ENCODE peak calls at places on chromosomes 5 and 9, in six cellular contexts. H is HCT116, Y is cardiac muscle cell, K is HAP-1, I is heart right ventricle, W is H9. R is an unnamed sample.

GRCh38 chr9:8251566-8251965 is 452.0 kb upstream of the DMAC1 start:
- DNase-seq in H (no peak), Y (no peak), K (no peak), I (no peak), W (no peak), R (no peak)

GRCh38 chr5:127867006-127867788 is 164.0 kb downstream of the CCDC192 start:
- DNase-seq in H (no peak), Y (no peak), K (no peak), I (no peak), W (no peak), R (no peak)

GRCh38 chr5:68528877-68529276 is 313.3 kb downstream of the PIK3R1 start:
- DNase-seq in H (no peak), Y (no peak), K (no peak), I (no peak), W (no peak), R (no peak)

GRCh38 chr5:127088226-127088625 is 14.9 kb upstream of the C5orf63 start:
- DNase-seq in H (no peak), Y (peak; percentile 99), K (no peak), I (no peak), W (no peak), R (no peak)

GRCh38 chr5:2530609-2531008 is 220.9 kb downstream of the IRX2 start:
- DNase-seq in H (no peak), Y (no peak), K (no peak), I (no peak), W (no peak), R (no peak)

GRCh38 chr9:116501871-116502270 is 185.2 kb upstream of the TRIM32 start:
- DNase-seq in H (peak; percentile 23), Y (no peak), K (no peak), I (no peak), W (no peak), R (no peak)

GRCh38 chr9:98552306-98552705 is 156.4 kb downstream of the GABBR2 start:
- DNase-seq in H (no peak), Y (no peak), K (no peak), I (no peak), W (no peak), R (no peak)

GRCh38 chr5:85049020-85049419 is 664.3 kb upstream of the EDIL3 start:
- DNase-seq in H (peak; percentile 8), Y (peak; percentile 71), K (peak; percentile 11), I (no peak), W (peak; percentile 50), R (peak; percentile 22)

GRCh38 chr5:144436007-144436406 is 265.3 kb downstream of the KCTD16 start:
- DNase-seq in H (no peak), Y (no peak), K (no peak), I (no peak), W (no peak), R (no peak)

GRCh38 chr5:107388111-107388861 is 282.5 kb downstream of the EFNA5 start:
- DNase-seq in H (no peak), Y (peak; percentile 82), K (peak; percentile 48), I (no peak), W (no peak), R (no peak)

GRCh38 chr5:109345699-109346098 is 64.1 kb downstream of the PJA2 start:
- DNase-seq in H (no peak), Y (no peak), K (no peak), I (no peak), W (no peak), R (no peak)

GRCh38 chr9:116280529-116280928 is 126.9 kb downstream of the PAPPA start:
- DNase-seq in H (no peak), Y (no peak), K (no peak), I (no peak), W (no peak), R (no peak)

GRCh38 chr5:1800470-1801060 is 642 bp upstream of the NDUFS6 start:
- DNase-seq in H (no peak), Y (peak; percentile 24), K (peak; percentile 55), I (no peak), W (no peak), R (no peak)

GRCh38 chr9:134180786-134181647 is 16.7 kb upstream of the RNU6ATAC start:
- DNase-seq in H (no peak), Y (no peak), K (no peak), I (no peak), W (no peak), R (no peak)

GRCh38 chr5:77972545-77973252 is 196.6 kb upstream of the TBCA start:
- DNase-seq in H (no peak), Y (no peak), K (peak; percentile 55), I (no peak), W (no peak), R (no peak)

GRCh38 chr9:12738296-12738695 is 36.5 kb upstream of the LURAP1L start:
- DNase-seq in H (no peak), Y (no peak), K (no peak), I (no peak), W (no peak), R (no peak)

GRCh38 chr9:16626577-16627130 is 243.8 kb downstream of the BNC2 start:
- DNase-seq in H (no peak), Y (peak; percentile 84), K (no peak), I (no peak), W (peak; percentile 37), R (no peak)

GRCh38 chr5:151202381-151203139 is 21.3 kb downstream of the CCDC69 start:
- DNase-seq in H (peak; percentile 71), Y (peak; percentile 89), K (no peak), I (no peak), W (no peak), R (no peak)

GRCh38 chr5:143229426-143229895 is 174.0 kb downstream of the NR3C1 start:
- DNase-seq in H (no peak), Y (no peak), K (no peak), I (no peak), W (no peak), R (no peak)

GRCh38 chr9:73573235-73573634 is 421.6 kb downstream of the ANXA1 start:
- DNase-seq in H (no peak), Y (no peak), K (no peak), I (no peak), W (no peak), R (no peak)

GRCh38 chr5:64195981-64196380 is 30.3 kb downstream of the RNF180 start:
- DNase-seq in H (no peak), Y (no peak), K (no peak), I (no peak), W (no peak), R (no peak)

GRCh38 chr5:149631506-149631905 is 50.2 kb downstream of the ARHGEF37 start:
- DNase-seq in H (no peak), Y (no peak), K (no peak), I (no peak), W (no peak), R (no peak)
- H3K4me1 ChIP-seq in H (peaks cover 18% of the 10 kb centered on the region), Y (peaks cover 13% of the 10 kb centered on the region), K (no peaks in the 10 kb centered on the region), I (peaks cover 10% of the 10 kb centered on the region), W (peaks cover 10% of the 10 kb centered on the region), R (peaks cover 11% of the 10 kb centered on the region)

GRCh38 chr5:147893820-147894219 is 12.5 kb downstream of the C5orf46 start:
- DNase-seq in H (no peak), Y (peak; percentile 13), K (no peak), I (no peak), W (no peak), R (no peak)

GRCh38 chr5:147904110-147904509 is 2.2 kb downstream of the C5orf46 start:
- DNase-seq in H (no peak), Y (no peak), K (no peak), I (no peak), W (no peak), R (no peak)

GRCh38 chr5:147902606-147903115 is 3.7 kb downstream of the C5orf46 start:
- DNase-seq in H (no peak), Y (no peak), K (no peak), I (no peak), W (no peak), R (no peak)

GRCh38 chr5:147901555-147901954 is 4.8 kb downstream of the C5orf46 start:
- DNase-seq in H (no peak), Y (peak; percentile 15), K (no peak), I (no peak), W (no peak), R (no peak)

DNA sequence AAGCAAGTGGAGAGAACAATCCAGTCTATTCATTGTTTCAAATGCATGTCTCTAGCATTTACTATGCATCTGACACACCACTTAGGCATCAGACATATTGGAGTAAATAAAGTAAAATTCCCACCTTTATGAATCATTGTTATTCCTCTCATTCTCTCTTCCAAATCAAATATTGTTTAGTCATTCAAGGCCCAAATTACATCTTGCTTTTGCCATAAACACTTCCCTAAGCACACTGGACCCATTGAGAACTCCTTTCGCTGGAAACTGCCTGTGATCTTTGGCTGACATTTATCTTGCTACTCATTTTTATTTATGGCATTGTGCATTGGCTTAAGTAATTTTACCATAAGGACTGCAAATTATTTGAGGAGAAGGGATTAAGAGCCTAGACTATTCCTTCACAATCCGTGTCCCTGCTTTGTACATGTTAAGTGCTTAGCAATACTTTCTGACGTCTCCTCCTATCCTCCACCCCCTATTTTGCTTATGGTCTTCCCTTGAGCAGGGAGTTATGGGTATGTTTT is 7.4 kb downstream of the C5orf46 start:
- DNase-seq in H (no peak), Y (no peak), K (no peak), I (no peak), W (no peak), R (no peak)
- H3K4me1 ChIP-seq in H (no peaks in the 10 kb centered on the region), Y (no peaks in the 10 kb centered on the region), K (no peaks in the 10 kb centered on the region), I (no peaks in the 10 kb centered on the region), W (no peaks in the 10 kb centered on the region), R (no peaks in the 10 kb centered on the region)

GRCh38 chr9:37206121-37206620 is 85.8 kb downstream of the ZCCHC7 start:
- DNase-seq in H (no peak), Y (no peak), K (no peak), I (no peak), W (no peak), R (no peak)
- H3K4me1 ChIP-seq in H (no peaks in the 10 kb centered on the region), Y (peaks cover 29% of the 10 kb centered on the region), K (peaks cover 11% of the 10 kb centered on the region), I (no peaks in the 10 kb centered on the region), W (peaks cover 3% of the 10 kb centered on the region), R (no peaks in the 10 kb centered on the region)

GRCh38 chr9:38039907-38040682 is 28.9 kb downstream of the SHB start:
- DNase-seq in H (no peak), Y (no peak), K (no peak), I (no peak), W (no peak), R (no peak)

GRCh38 chr9:38042626-38043359 is 26.2 kb downstream of the SHB start:
- DNase-seq in H (no peak), Y (no peak), K (no peak), I (no peak), W (no peak), R (no peak)

GRCh38 chr9:38039090-38039906 is 29.7 kb downstream of the SHB start:
- DNase-seq in H (peak; percentile 42), Y (peak; percentile 82), K (peak; percentile 52), I (no peak), W (no peak), R (no peak)

GRCh38 chr9:38043931-38044623 is 24.9 kb downstream of the SHB start:
- DNase-seq in H (no peak), Y (no peak), K (no peak), I (no peak), W (no peak), R (no peak)

DNA sequence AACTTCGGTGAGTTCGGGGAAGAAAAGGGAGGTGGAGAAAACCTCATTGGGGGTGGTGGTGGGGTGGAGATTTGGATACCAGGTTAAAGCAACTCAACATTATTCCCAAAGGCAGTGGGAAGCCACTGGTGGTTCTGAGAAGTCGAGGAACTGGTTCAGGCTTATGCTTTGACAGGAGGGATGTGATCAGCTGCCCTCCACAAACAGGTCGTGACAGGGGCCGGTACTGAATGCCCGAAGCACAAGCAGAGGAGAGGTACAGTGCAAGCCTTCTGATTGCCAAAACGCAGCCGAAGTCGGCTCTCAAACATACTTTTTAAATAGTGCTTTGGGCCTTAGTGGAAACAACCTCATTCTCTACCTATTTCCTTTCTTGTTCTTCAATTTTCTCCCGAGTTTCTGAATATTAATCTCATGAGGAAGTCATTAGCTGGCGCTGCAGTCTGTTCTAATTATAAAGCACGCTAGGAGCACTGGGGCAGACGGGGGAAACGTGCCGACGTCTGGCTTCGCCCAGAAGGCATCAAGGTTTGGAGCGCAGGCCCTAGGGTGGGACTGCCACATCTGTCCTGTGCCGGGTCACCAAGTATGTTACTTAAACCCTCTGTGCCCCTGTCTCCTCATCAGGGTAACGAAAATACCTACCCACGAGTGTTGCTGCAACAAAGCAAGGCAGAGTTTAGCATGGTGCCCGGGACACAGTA is 27.3 kb downstream of the SHB start:
- DNase-seq in H (no peak), Y (no peak), K (no peak), I (no peak), W (no peak), R (no peak)
- H3K4me1 ChIP-seq in H (peaks cover 56% of the 10 kb centered on the region), Y (peaks cover 54% of the 10 kb centered on the region), K (peaks cover 18% of the 10 kb centered on the region), I (peaks cover 48% of the 10 kb centered on the region), W (no peaks in the 10 kb centered on the region), R (peaks cover 3% of the 10 kb centered on the region)